ENCODE peak calls at places on chromosomes 11 and 22, in five cellular contexts. A is astrocyte, D is body of pancreas, I is Peyer's patch, B is heart right ventricle. P is an unnamed sample.

GRCh38 chr22:30877662-30878515 is 90.7 kb downstream of the MORC2 start:
- DNase-seq in D (no peak), I (no peak), B (no peak), A (no peak), P (no peak)

GRCh38 chr11:18313985-18314763 is 7.8 kb downstream of the HPS5 start:
- DNase-seq in B (no peak), D (no peak), I (no peak), A (peak), P (no peak)

GRCh38 chr11:44361883-44362282 is 51.9 kb upstream of the ALX4 start:
- DNase-seq in D (no peak), I (no peak), A (no peak), B (no peak), P (no peak)

GRCh38 chr11:58006940-58007339 is 16.7 kb upstream of the OR9Q1 start:
- DNase-seq in B (no peak), D (no peak), A (peak), I (no peak), P (no peak)

GRCh38 chr11:5618807-5619206 is 6.0 kb upstream of the TRIM34 start:
- DNase-seq in D (no peak), A (peak), I (no peak), B (no peak), P (no peak)

GRCh38 chr11:17724020-17724908 is 4.9 kb downstream of the MYOD1 start:
- DNase-seq in I (no peak), A (no peak), B (no peak), D (no peak), P (no peak)

GRCh38 chr11:15707971-15708370 is 593.2 kb downstream of the INSC start:
- DNase-seq in I (no peak), A (peak), D (peak), B (peak), P (no peak)

GRCh38 chr22:40552070-40552469 is 84.4 kb downstream of the MRTFA start:
- DNase-seq in B (peak), D (no peak), I (no peak), A (no peak), P (no peak)

GRCh38 chr11:96228472-96228871 is 114.5 kb downstream of the MAML2 start:
- DNase-seq in D (peak), A (peak), B (peak), I (peak), P (no peak)

GRCh38 chr11:72741849-72742521 is 10.2 kb downstream of the ARAP1 start:
- DNase-seq in A (no peak), D (no peak), I (no peak), B (no peak), P (no peak)

GRCh38 chr22:25402501-25403283 is 161.8 kb upstream of the GRK3 start:
- DNase-seq in B (peak), I (no peak), A (peak), D (peak), P (no peak)
- H3K4me3 ChIP-seq in B (peak), I (no peak), A (peak), D (no peak), P (no peak)

GRCh38 chr22:44423556-44423955 is 74.5 kb downstream of the RTL6 start:
- DNase-seq in D (no peak), B (no peak), I (no peak), A (no peak), P (no peak)
- H3K27ac ChIP-seq in D (no peak), B (no peak), I (no peak), A (no peak), P (no peak)

DNA sequence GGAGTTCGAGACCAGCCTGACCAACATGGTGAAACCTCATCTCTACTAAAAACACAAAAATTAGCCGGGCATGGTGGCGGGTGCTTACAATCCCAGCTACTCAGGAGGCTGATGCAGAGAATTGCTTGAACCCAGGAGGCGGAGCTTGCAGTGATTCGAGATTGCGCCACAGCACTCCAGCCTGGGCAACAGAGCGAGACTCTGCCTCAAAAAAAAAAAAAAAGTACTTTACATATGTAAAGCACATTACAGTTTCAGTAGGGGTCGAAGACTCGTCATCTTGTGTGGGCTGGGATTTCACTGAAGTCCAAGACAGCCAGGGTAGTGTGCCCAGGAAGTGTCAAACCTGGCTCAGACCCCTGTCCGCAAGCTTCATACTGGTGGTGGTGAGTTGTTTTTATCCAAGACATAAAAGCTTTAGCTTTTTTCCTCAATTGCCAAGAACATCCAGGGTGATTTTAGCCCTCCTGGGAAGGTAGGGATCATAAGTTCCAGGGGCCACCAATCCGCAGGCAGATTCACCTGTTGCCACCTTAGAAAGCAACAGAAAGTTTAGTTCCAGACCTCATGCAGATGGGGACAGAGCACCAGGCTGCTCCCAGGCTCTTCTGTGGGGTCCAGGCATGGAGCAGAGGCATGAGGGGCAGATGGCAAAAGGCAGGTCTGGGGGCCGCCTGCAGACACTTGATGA is 21.6 kb upstream of the ADORA2A start:
- DNase-seq in A (no peak), I (no peak), D (no peak), B (no peak), P (no peak)
- H3K4me3 ChIP-seq in A (no peak), I (no peak), D (no peak), B (no peak), P (no peak)

GRCh38 chr22:45548441-45548840 is 45.8 kb downstream of the FBLN1 start:
- DNase-seq in B (no peak), D (no peak), I (no peak), A (no peak), P (no peak)
- H3K27ac ChIP-seq in B (no peak), D (no peak), I (peak), A (peak), P (no peak)

GRCh38 chr11:64802370-64803162 is 448 bp downstream of the MAP4K2 start:
- DNase-seq in A (no peak), I (peak), D (no peak), B (no peak), P (peak)

GRCh38 chr11:64800633-64801464 is 2.2 kb downstream of the MAP4K2 start:
- DNase-seq in D (no peak), A (no peak), I (no peak), B (no peak), P (no peak)

GRCh38 chr11:64799925-64800632 is 2.9 kb downstream of the MAP4K2 start:
- DNase-seq in A (no peak), B (no peak), D (no peak), I (no peak), P (no peak)

GRCh38 chr11:64803163-64803845 is at the start of gene MAP4K2:
- DNase-seq in A (peak), I (peak), B (peak), D (peak), P (peak)

DNA sequence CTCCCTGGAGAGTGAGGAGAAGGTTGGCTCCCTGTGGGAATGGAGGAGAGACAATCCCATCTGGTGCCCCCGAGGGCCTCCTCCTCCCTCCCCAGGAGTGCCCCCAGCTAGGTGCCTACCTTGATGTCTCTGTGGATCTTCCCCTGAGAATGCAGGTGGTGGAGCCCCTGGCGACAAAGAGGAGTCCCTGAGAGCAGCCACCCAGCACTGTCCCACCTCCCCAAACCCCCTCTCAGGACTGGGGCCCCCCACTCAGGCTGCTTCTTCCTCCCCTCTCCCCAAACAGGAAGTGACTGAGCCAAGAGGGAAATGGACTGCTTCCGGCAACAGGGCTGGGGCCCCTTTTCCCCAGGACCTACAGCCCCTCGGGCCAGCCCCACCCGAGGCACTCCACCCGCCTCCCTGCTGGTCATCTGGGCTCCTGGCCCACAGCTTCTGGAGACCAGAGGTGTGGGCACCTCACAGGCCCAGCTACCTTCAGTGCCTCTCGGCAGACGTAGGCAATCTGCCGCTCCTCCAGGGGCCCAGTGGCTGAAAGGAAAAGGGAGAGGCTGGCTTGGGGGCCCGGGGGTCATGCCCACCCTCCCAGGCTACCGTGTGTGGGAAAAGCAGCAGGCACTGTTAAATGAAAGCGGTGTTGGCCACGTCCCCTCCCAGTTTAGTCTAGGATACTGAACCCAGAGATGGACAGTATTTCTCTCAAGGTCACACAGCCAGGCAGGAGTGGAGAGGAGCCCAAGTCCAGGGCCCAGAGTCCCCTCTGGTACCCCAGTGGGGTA is 1.2 kb downstream of the MAP4K2 start:
- DNase-seq in B (no peak), D (no peak), A (no peak), I (no peak), P (peak)
- H3K4me3 ChIP-seq in B (peak), D (no peak), A (peak), I (peak), P (peak)

DNA sequence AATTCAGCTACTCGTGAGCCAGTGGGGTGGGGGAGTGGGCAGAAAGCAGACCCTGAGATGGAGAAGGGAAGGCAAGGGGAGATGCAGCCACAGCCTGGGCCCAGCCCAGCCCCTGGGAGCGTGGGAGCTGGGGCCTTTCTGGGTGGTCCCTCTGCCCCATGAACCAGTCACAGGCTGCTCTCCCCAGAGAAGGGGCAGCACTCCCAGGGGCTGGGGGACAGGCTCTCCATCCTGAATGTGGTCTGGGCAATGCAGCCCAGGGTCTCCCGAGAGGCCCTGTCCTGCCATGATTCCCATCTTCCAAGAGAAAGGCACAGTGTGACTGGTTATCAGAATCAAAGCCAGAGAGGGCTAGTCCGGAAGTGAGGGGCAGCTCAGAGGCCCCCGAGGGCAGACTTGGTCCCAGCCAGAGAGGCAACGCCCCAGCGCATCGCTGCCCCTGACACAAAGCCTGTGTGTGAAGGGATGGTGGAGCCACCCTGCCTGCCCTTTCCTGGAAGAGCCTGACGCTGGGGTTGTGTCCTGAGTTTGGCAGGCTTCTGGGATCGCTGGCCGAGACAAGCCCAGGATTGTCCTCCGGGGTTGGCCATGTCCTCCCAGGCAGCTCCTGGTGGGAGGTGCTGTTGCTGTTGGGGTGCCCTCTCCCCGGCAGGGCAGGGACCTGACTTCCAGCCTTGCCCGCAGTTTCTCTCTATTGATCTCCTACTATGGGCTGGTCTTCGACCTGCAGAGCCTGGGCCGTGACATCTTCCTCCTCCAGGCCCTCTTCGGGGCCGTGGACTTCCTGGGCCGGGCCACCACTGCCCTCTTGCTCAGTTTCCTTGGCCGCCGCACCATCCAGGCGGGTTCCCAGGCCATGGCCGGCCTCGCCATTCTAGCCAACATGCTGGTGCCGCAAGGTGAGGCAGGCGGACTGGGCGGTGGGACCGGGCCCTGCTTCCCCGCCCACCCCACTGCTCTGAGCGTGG is 23.8 kb upstream of the SLC22A12 start:
- DNase-seq in I (no peak), A (no peak), B (no peak), D (no peak), P (no peak)
- H3K27ac ChIP-seq in I (no peak), A (no peak), B (no peak), D (peak), P (no peak)

DNA sequence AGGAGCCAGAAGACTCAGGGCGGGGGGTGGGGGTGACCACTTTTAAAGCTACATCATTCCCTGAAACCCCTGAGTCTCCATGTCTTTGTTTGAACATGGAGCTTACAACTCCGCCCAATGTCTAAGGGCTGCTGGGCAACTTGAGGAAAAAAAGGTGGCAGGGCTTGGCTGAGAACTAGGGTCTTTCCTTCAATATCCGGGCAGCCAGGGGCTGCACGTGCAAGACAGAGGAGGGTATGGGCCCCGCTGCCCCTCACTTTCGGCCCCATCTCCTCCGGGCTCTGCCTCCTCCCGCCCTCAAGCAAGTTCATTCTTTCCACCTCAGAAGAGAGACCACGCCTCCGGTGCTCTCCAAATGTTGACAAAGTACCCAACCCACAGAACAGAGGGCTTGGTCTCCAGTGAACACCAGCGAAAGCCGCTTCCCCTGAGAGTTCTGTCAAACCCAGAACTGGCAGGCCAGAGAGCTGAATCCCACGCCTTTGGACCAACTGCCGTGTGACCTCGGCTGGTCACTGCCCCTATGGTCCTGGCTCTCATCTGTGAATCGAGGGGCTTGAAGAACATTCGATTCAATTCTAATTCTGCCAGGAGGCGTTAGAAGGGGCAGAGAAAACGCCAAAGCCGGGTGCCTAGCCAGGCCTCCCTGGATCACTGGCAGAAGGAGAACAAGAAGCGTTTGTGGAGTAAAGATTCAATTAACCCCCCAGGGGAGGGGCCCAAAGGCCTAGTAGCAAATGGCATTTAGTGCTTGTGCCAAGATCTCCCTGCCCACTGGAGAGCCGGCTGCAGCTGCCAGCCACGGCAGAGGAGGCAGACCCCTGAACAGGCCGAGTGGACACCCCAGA is 7.3 kb downstream of the PDGFB start:
- DNase-seq in B (no peak), A (no peak), I (no peak), D (no peak), P (no peak)
- H3K4me3 ChIP-seq in B (peak), A (no peak), I (no peak), D (no peak), P (no peak)

P was measured in effector memory CD4-positive, alpha-beta T cell.